ENCODE peak calls at places on chromosomes 12 and 14, in ten cellular contexts. M is DMS 273 treated with DMSO at 0.1 percent for 48 hours; H is G401; A is ELR; Y is OCI-M1; Q is hypothalamus; U is HL-60; B is HS-5; C is stimulated activated CD4-positive, alpha-beta T cell treated with anti-CD3 and anti-CD28 coated beads, Interleukin-1b, Interleukin-23, amount 100 ng/mL, for 1 hour; L is fibroblast of pulmonary artery. S is an unnamed sample.

GRCh38 chr12:111175404-111175803 is 193.5 kb downstream of the PHETA1 start:
- DNase-seq in M (no peak), H (no peak), A (no peak), Y (no peak), Q (no peak), U (no peak), B (no peak), C (no peak), L (no peak), S (no peak)

GRCh38 chr12:54526800-54527630 is 22.4 kb upstream of the PDE1B start:
- DNase-seq in M (no peak), H (peak; percentile 27), A (peak; percentile 61), Y (peak; percentile 64), Q (peak; percentile 28), U (peak; percentile 17), B (no peak), C (no peak), L (peak; percentile 24), S (no peak)

GRCh38 chr14:94867209-94867608 is 97.3 kb upstream of the GSC start:
- DNase-seq in M (no peak), H (no peak), A (no peak), Y (no peak), Q (no peak), U (no peak), B (no peak), C (no peak), L (no peak), S (no peak)

GRCh38 chr12:91037301-91037700 is 20.5 kb downstream of the KERA start:
- DNase-seq in M (no peak), H (no peak), A (no peak), Y (no peak), Q (no peak), U (no peak), B (no peak), C (no peak), L (no peak), S (no peak)

GRCh38 chr14:90518941-90519256 is 122.1 kb downstream of the CALM1 start:
- DNase-seq in M (no peak), H (no peak), A (peak; percentile 42), Y (peak; percentile 30), Q (no peak), U (no peak), B (no peak), C (peak; percentile 15), L (no peak), S (peak; percentile 76)

GRCh38 chr14:101289230-101289690 is 272.0 kb upstream of the DIO3 start:
- DNase-seq in M (no peak), H (no peak), A (no peak), Y (no peak), Q (no peak), U (no peak), B (no peak), C (no peak), L (no peak), S (no peak)

GRCh38 chr12:122874081-122874480 is 21.8 kb downstream of the VPS37B start:
- DNase-seq in M (no peak), H (no peak), A (no peak), Y (no peak), Q (no peak), U (no peak), B (no peak), C (no peak), L (no peak), S (peak; percentile 72)

GRCh38 chr12:26744697-26745440 is 88.1 kb downstream of the ITPR2 start:
- DNase-seq in M (no peak), H (no peak), A (no peak), Y (no peak), Q (no peak), U (no peak), B (no peak), C (no peak), L (no peak), S (no peak)

GRCh38 chr12:58888131-58888783 is 32.0 kb downstream of the LRIG3 start:
- DNase-seq in M (no peak), H (peak; percentile 69), A (no peak), Y (no peak), Q (peak; percentile 60), U (no peak), B (no peak), C (no peak), L (peak; percentile 88), S (no peak)

GRCh38 chr12:77339610-77340009 is 274.2 kb upstream of the E2F7 start:
- DNase-seq in M (no peak), H (no peak), A (peak; percentile 45), Y (no peak), Q (no peak), U (no peak), B (no peak), C (no peak), L (peak; percentile 8), S (no peak)

GRCh38 chr12:53324113-53324778 is 2.8 kb upstream of the AAAS start:
- DNase-seq in M (no peak), H (no peak), A (no peak), Y (peak; percentile 83), Q (no peak), U (peak; percentile 71), B (no peak), C (no peak), L (no peak), S (peak; percentile 88)

GRCh38 chr14:92728781-92729364 is 19.6 kb downstream of the LGMN start:
- DNase-seq in M (no peak), H (peak; percentile 19), A (peak; percentile 76), Y (no peak), Q (no peak), U (no peak), B (peak; percentile 53), C (no peak), L (peak; percentile 65), S (no peak)

GRCh38 chr14:58884442-58884841 is 246.7 kb downstream of the DACT1 start:
- DNase-seq in M (no peak), H (no peak), A (peak; percentile 22), Y (peak; percentile 7), Q (no peak), U (no peak), B (no peak), C (no peak), L (no peak), S (no peak)

GRCh38 chr12:19969476-19969875 is 398.9 kb upstream of the PDE3A start:
- DNase-seq in M (no peak), H (no peak), A (no peak), Y (no peak), Q (no peak), U (no peak), B (no peak), C (no peak), L (no peak), S (no peak)

GRCh38 chr12:89470741-89471504 is 53.7 kb downstream of the GALNT4 start:
- DNase-seq in M (no peak), H (no peak), A (peak; percentile 61), Y (peak; percentile 86), Q (no peak), U (peak; percentile 38), B (no peak), C (no peak), L (peak; percentile 77), S (no peak)

GRCh38 chr12:9701380-9702154 is 31.3 kb downstream of the CLECL1 start:
- DNase-seq in M (no peak), H (no peak), A (no peak), Y (no peak), Q (no peak), U (no peak), B (no peak), C (no peak), L (no peak), S (no peak)

GRCh38 chr12:89880695-89881350 is 172.2 kb upstream of the ATP2B1 start:
- DNase-seq in M (no peak), H (no peak), A (no peak), Y (no peak), Q (no peak), U (no peak), B (no peak), C (no peak), L (no peak), S (peak; percentile 82)

GRCh38 chr12:109775172-109775881 is 57.9 kb downstream of the TRPV4 start:
- DNase-seq in M (no peak), H (peak; percentile 76), A (peak; percentile 76), Y (peak; percentile 77), Q (peak; percentile 76), U (peak; percentile 46), B (no peak), C (peak; percentile 63), L (peak; percentile 73), S (peak; percentile 87)

GRCh38 chr14:103833711-103834110 is 13.7 kb downstream of the PPP1R13B start:
- DNase-seq in M (no peak), H (no peak), A (no peak), Y (no peak), Q (no peak), U (no peak), B (no peak), C (no peak), L (no peak), S (no peak)

GRCh38 chr12:75977952-75978671 is 53.5 kb downstream of the PHLDA1 start:
- DNase-seq in M (no peak), H (peak; percentile 27), A (peak; percentile 100), Y (peak; percentile 77), Q (peak; percentile 8), U (peak; percentile 96), B (peak; percentile 99), C (peak; percentile 33), L (peak; percentile 100), S (no peak)

GRCh38 chr14:92768795-92769194 is 20.4 kb upstream of the LGMN start:
- DNase-seq in M (no peak), H (no peak), A (no peak), Y (no peak), Q (no peak), U (no peak), B (no peak), C (no peak), L (no peak), S (no peak)

GRCh38 chr12:67045650-67046049 is 223.5 kb upstream of the CAND1 start:
- DNase-seq in M (no peak), H (no peak), A (no peak), Y (no peak), Q (no peak), U (no peak), B (no peak), C (no peak), L (no peak), S (no peak)

GRCh38 chr12:27971606-27972005 is 927 bp downstream of the PTHLH start:
- DNase-seq in M (no peak), H (no peak), A (no peak), Y (no peak), Q (no peak), U (no peak), B (no peak), C (no peak), L (no peak), S (no peak)

S was measured in spleen.